ENCODE peak calls at places on chromosomes 5 and 9, in ten cellular contexts. K is GM23248; N is SJSA1; R is PC-3; V is heart right ventricle; C is right cardiac atrium; G is naive thymus-derived CD4-positive, alpha-beta T cell; A is hepatocyte; S is prostate gland; B is CD8-positive, alpha-beta T cell. D is an unnamed sample. For H3K4me1 and H3K27me3, the result is how much of the 10 kb centered on the place peaks cover.

GRCh38 chr9:13269589-13270452 is 9.7 kb downstream of the MPDZ start:
- DNase-seq in K (no peak), N (no peak), R (no peak), V (no peak), C (no peak), G (no peak), A (no peak), S (no peak), B (no peak), D (no peak)

GRCh38 chr5:43121565-43122484 is 1.1 kb downstream of the ZNF131 start:
- DNase-seq in K (peak), N (peak), R (peak), V (no peak), C (peak), G (no peak), A (peak), S (peak), B (no peak), D (no peak)

GRCh38 chr5:148970876-148971275 is 92.0 kb downstream of the SH3TC2 start:
- DNase-seq in K (no peak), N (no peak), R (peak), V (no peak), C (no peak), G (no peak), A (no peak), S (no peak), B (no peak), D (no peak)

GRCh38 chr5:128338649-128339048 is 199.4 kb downstream of the FBN2 start:
- DNase-seq in K (no peak), N (no peak), R (no peak), V (peak), C (no peak), G (no peak), A (no peak), S (no peak), B (no peak), D (no peak)

GRCh38 chr9:129476821-129477611 is 143.9 kb downstream of the C9orf50 start:
- DNase-seq in K (peak), N (no peak), R (peak), V (no peak), C (no peak), G (no peak), A (no peak), S (no peak), B (no peak), D (no peak)

GRCh38 chr5:10695055-10695649 is 65.9 kb downstream of the DAP start:
- DNase-seq in K (peak), N (peak), R (peak), V (peak), C (peak), G (no peak), A (peak), S (peak), B (no peak), D (no peak)

GRCh38 chr9:89309608-89310485 is 1.1 kb upstream of the CKS2 start:
- DNase-seq in K (peak), N (no peak), R (no peak), V (no peak), C (peak), G (no peak), A (peak), S (peak), B (no peak), D (no peak)

GRCh38 chr5:150043657-150044333 is 42.6 kb downstream of the CSF1R start:
- DNase-seq in K (peak), N (no peak), R (no peak), V (no peak), C (no peak), G (no peak), A (no peak), S (no peak), B (no peak), D (no peak)

GRCh38 chr5:95823738-95824609 is 1.4 kb upstream of the GLRX start:
- DNase-seq in K (peak), N (peak), R (peak), V (peak), C (peak), G (peak), A (peak), S (no peak), B (peak), D (peak)

GRCh38 chr5:146130440-146131045 is 25.2 kb upstream of the PLAC8L1 start:
- DNase-seq in K (peak), N (peak), R (peak), V (no peak), C (no peak), G (no peak), A (peak), S (no peak), B (no peak), D (no peak)

GRCh38 chr5:135980650-135981049 is 25.9 kb upstream of the LECT2 start:
- DNase-seq in K (peak), N (no peak), R (no peak), V (no peak), C (no peak), G (no peak), A (no peak), S (no peak), B (no peak), D (no peak)

GRCh38 chr9:119697996-119698395 is 328.8 kb upstream of the BRINP1 start:
- DNase-seq in K (no peak), N (no peak), R (no peak), V (no peak), C (no peak), G (no peak), A (no peak), S (no peak), B (no peak), D (no peak)

GRCh38 chr5:87405472-87406155 is 7.1 kb downstream of the CCNH start:
- DNase-seq in K (no peak), N (no peak), R (no peak), V (no peak), C (no peak), G (no peak), A (no peak), S (no peak), B (no peak), D (no peak)

GRCh38 chr9:127990539-127990938 is 9.8 kb upstream of the EEIG1 start:
- DNase-seq in K (no peak), N (no peak), R (no peak), V (no peak), C (no peak), G (no peak), A (no peak), S (no peak), B (no peak), D (no peak)

GRCh38 chr9:92176068-92176799 is 61.0 kb upstream of the SPTLC1 start:
- DNase-seq in K (peak), N (no peak), R (peak), V (no peak), C (no peak), G (no peak), A (no peak), S (no peak), B (no peak), D (no peak)

GRCh38 chr5:143311955-143312354 is 91.5 kb downstream of the NR3C1 start:
- DNase-seq in K (peak), N (peak), R (no peak), V (no peak), C (no peak), G (no peak), A (no peak), S (no peak), B (no peak), D (no peak)

GRCh38 chr5:59542841-59543825 is 350.4 kb downstream of the PDE4D start:
- DNase-seq in K (no peak), N (no peak), R (no peak), V (peak), C (peak), G (no peak), A (peak), S (no peak), B (no peak), D (no peak)

GRCh38 chr5:98767563-98767962 is 5.9 kb upstream of the RGMB start:
- DNase-seq in K (peak), N (no peak), R (no peak), V (no peak), C (no peak), G (no peak), A (no peak), S (no peak), B (no peak), D (no peak)

GRCh38 chr9:2709645-2710101 is 7.6 kb upstream of the KCNV2 start:
- DNase-seq in K (peak), N (no peak), R (no peak), V (no peak), C (no peak), G (no peak), A (no peak), S (no peak), B (no peak), D (no peak)

GRCh38 chr5:143196601-143197259 is 206.8 kb downstream of the NR3C1 start:
- DNase-seq in K (peak), N (no peak), R (no peak), V (no peak), C (no peak), G (no peak), A (no peak), S (no peak), B (no peak), D (no peak)

GRCh38 chr5:139403787-139404483 is at the start of gene SPATA24:
- DNase-seq in K (peak), N (peak), R (peak), V (peak), C (peak), G (peak), A (peak), S (peak), B (peak), D (peak)

GRCh38 chr5:151072234-151073025 is 8.4 kb downstream of the TNIP1 start:
- DNase-seq in K (peak), N (peak), R (peak), V (no peak), C (no peak), G (no peak), A (peak), S (no peak), B (no peak), D (no peak)

GRCh38 chr9:96513622-96514021 is 63.7 kb downstream of the HABP4 start:
- DNase-seq in K (peak), N (no peak), R (no peak), V (no peak), C (no peak), G (no peak), A (no peak), S (no peak), B (no peak), D (no peak)

GRCh38 chr9:2838356-2838983 is 5.4 kb downstream of the PUM3 start:
- DNase-seq in K (peak), N (no peak), R (no peak), V (no peak), C (no peak), G (no peak), A (no peak), S (no peak), B (no peak), D (no peak)

GRCh38 chr5:18069790-18070189 is 435.5 kb downstream of the TAF11L14 start:
- DNase-seq in K (no peak), N (no peak), R (no peak), V (no peak), C (no peak), G (no peak), A (no peak), S (no peak), B (no peak), D (no peak)

GRCh38 chr5:154520861-154521453 is 42.9 kb upstream of the HAND1 start:
- DNase-seq in K (peak), N (peak), R (peak), V (no peak), C (no peak), G (no peak), A (peak), S (no peak), B (no peak), D (peak)

GRCh38 chr5:173770637-173771036 is 117.5 kb upstream of the CPEB4 start:
- DNase-seq in K (no peak), N (no peak), R (no peak), V (no peak), C (no peak), G (no peak), A (no peak), S (no peak), B (no peak), D (no peak)

GRCh38 chr5:598564-598890 is 13.6 kb upstream of the CEP72 start:
- DNase-seq in K (no peak), N (no peak), R (no peak), V (no peak), C (no peak), G (no peak), A (no peak), S (no peak), B (no peak), D (peak)

GRCh38 chr5:56852228-56853000 is 37.1 kb downstream of the MAP3K1 start:
- DNase-seq in K (no peak), N (peak), R (no peak), V (no peak), C (no peak), G (no peak), A (no peak), S (no peak), B (no peak), D (no peak)

GRCh38 chr9:9747787-9748186 is 865.0 kb downstream of the PTPRD start:
- DNase-seq in K (no peak), N (peak), R (peak), V (no peak), C (no peak), G (no peak), A (no peak), S (no peak), B (no peak), D (no peak)

GRCh38 chr5:153256-153655 is 38.0 kb upstream of the LRRC14B start:
- DNase-seq in K (peak), N (peak), R (peak), V (no peak), C (no peak), G (no peak), A (no peak), S (no peak), B (no peak), D (no peak)

GRCh38 chr9:87713278-87713989 is 12.5 kb upstream of the CTSL start:
- DNase-seq in K (peak), N (peak), R (peak), V (peak), C (peak), G (no peak), A (peak), S (no peak), B (no peak), D (no peak)

GRCh38 chr9:106657951-106658350 is 205.0 kb upstream of the ZNF462 start:
- DNase-seq in K (no peak), N (no peak), R (no peak), V (no peak), C (no peak), G (no peak), A (no peak), S (no peak), B (no peak), D (no peak)

GRCh38 chr5:98436672-98437071 is 336.8 kb upstream of the RGMB start:
- DNase-seq in K (no peak), N (no peak), R (no peak), V (no peak), C (no peak), G (no peak), A (no peak), S (no peak), B (no peak), D (no peak)

GRCh38 chr9:126468141-126468825 is 141.7 kb downstream of the MVB12B start:
- DNase-seq in K (no peak), N (no peak), R (no peak), V (no peak), C (no peak), G (no peak), A (no peak), S (no peak), B (no peak), D (no peak)

GRCh38 chr5:83955916-83956315 is 235.3 kb upstream of the HAPLN1 start:
- DNase-seq in K (peak), N (peak), R (peak), V (no peak), C (no peak), G (no peak), A (no peak), S (no peak), B (no peak), D (no peak)

GRCh38 chr9:19342927-19343326 is 37.1 kb downstream of the RPS6 start:
- DNase-seq in K (no peak), N (no peak), R (no peak), V (no peak), C (no peak), G (no peak), A (no peak), S (no peak), B (no peak), D (no peak)

GRCh38 chr5:122142480-122142879 is 13.1 kb downstream of the ZNF474 start:
- DNase-seq in K (peak), N (peak), R (peak), V (no peak), C (no peak), G (no peak), A (no peak), S (no peak), B (no peak), D (no peak)

DNA sequence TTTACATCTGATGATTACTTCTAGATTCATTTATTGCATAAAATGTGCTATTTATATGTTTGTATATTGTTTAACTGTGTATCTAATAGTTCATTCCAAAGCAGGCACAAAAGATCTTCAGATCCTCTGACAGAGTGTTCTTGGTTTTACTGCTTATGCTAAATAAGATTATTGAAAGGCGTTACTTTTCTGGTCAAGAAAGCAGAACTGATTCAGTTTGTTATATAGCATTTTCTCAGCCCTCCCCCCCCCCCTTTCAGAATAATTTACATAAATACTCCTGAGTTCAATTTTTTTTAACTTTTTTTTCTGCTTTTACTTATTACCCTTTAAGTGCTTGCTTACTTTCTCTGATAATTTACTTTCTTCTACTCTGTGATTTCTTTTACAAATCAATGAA is 15.4 kb downstream of the CDC42SE2 start:
- DNase-seq in K (no peak), N (no peak), R (no peak), V (no peak), C (no peak), G (no peak), A (no peak), S (no peak), B (no peak), D (no peak)
- H3K4me1 ChIP-seq in K (under half), N (under half), R (under half), V (under half), C (under half), G (half or more), A (under half), S (under half), B (half or more), D (under half)

GRCh38 chr9:36872641-36873040 is 161.4 kb downstream of the PAX5 start:
- DNase-seq in K (no peak), N (no peak), R (no peak), V (no peak), C (no peak), G (no peak), A (no peak), S (no peak), B (no peak), D (no peak)
- H3K27me3 ChIP-seq in K (under half), N (under half), R (under half), V (under half), C (under half), G (under half), A (under half), S (under half), B (under half), D (under half)

DNA sequence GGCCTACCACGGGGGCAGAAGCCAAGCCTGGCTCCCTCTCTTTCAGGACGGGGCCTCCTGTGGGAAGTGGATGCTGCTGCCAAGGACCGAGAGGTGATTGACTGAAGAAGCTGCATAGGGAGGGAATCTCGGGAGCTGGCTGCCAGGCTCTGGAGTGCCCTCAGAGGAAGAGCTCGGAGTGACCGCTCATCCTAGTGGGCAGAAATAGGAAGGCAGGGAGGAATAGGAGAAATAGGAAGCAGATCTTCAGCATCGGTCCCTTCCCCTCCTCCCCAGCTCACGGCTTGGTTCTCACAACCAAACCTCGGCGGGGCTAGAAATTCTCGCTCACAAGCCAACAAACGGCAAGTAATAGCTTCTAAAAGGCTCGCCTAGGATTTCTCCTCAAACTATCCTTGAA is 159.9 kb upstream of the RAI14 start:
- DNase-seq in K (peak), N (no peak), R (no peak), V (no peak), C (no peak), G (no peak), A (no peak), S (no peak), B (no peak), D (no peak)
- H3K4me1 ChIP-seq in K (under half), N (under half), R (under half), V (under half), C (under half), G (under half), A (under half), S (under half), B (under half), D (under half)

GRCh38 chr5:141756196-141756595 is 74.2 kb upstream of the ARAP3 start:
- DNase-seq in K (no peak), N (no peak), R (no peak), V (no peak), C (no peak), G (no peak), A (no peak), S (no peak), B (no peak), D (no peak)
- H3K27me3 ChIP-seq in K (under half), N (half or more), R (under half), V (half or more), C (under half), G (under half), A (under half), S (under half), B (under half), D (under half)

GRCh38 chr5:14178671-14179211 is 35.6 kb downstream of the TRIO start:
- DNase-seq in K (peak), N (peak), R (peak), V (no peak), C (no peak), G (no peak), A (no peak), S (no peak), B (no peak), D (no peak)

GRCh38 chr5:14179446-14179845 is 36.3 kb downstream of the TRIO start:
- DNase-seq in K (peak), N (no peak), R (no peak), V (no peak), C (no peak), G (no peak), A (no peak), S (no peak), B (no peak), D (no peak)

GRCh38 chr5:14178091-14178490 is 34.9 kb downstream of the TRIO start:
- DNase-seq in K (no peak), N (peak), R (no peak), V (no peak), C (no peak), G (no peak), A (no peak), S (no peak), B (no peak), D (no peak)

GRCh38 chr5:14176888-14177287 is 33.7 kb downstream of the TRIO start:
- DNase-seq in K (no peak), N (no peak), R (no peak), V (no peak), C (no peak), G (no peak), A (no peak), S (no peak), B (no peak), D (no peak)

DNA sequence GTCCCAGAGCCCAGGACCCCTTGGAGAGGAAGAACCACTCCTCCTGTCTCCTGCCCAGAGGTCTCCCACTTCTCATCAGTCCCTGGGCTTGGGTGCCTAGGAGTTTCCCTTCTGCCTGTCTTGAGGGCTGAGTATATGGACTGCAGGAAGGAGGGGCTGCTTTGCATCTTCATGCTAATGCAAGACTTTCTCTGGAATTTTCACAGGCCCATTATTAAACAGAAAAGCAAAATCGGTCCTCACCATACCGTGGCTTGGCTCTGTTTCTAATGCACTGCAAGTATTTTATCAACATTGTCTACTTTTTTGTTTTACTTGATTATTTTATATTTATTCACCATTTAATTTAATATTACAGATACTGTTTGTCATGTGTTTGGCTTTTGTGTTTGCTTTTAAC is 34.5 kb downstream of the TRIO start:
- DNase-seq in K (no peak), N (peak), R (no peak), V (no peak), C (no peak), G (no peak), A (no peak), S (no peak), B (no peak), D (no peak)
- H3K4me1 ChIP-seq in K (half or more), N (half or more), R (half or more), V (half or more), C (under half), G (under half), A (under half), S (under half), B (under half), D (under half)

DNA sequence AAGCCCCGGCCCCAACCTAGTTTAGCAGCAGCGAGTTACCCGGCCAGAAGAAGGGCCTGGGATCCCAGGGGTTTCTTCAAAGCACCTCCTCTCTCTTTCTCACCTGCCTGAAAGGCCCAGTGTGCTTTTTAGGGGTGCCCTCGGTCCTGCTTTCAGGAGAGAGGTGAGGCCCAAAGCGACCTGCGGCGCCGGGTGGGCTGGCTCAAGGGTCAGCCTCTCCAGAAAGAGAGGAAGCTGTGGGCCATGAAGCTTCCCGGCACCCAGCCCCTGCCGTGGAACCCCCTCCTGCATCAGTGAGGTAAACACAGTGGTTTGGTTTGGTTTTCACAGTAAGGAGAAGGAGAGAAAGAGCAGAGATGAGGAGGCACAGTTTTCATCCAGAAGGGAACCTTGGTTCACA is 4.3 kb downstream of the FOXB2 start:
- DNase-seq in K (no peak), N (no peak), R (no peak), V (no peak), C (no peak), G (no peak), A (no peak), S (no peak), B (no peak), D (no peak)
- H3K27me3 ChIP-seq in K (half or more), N (under half), R (under half), V (half or more), C (under half), G (under half), A (half or more), S (half or more), B (under half), D (under half)